ENCODE peak calls at places on chromosomes 3 and 15, in six cellular contexts. Z, G, M, U, X and A are unnamed samples.

GRCh38 chr3:72259755-72260589 is 475.0 kb upstream of the PROK2 start:
- DNase-seq in Z (no peak), U (no peak), X (no peak), M (no peak), G (no peak), A (peak)

GRCh38 chr15:93028632-93029612 is 60.1 kb downstream of the RGMA start:
- DNase-seq in U (no peak), Z (peak), G (no peak), X (peak), M (peak), A (peak)

GRCh38 chr3:82000773-82001172 is 239.3 kb upstream of the GBE1 start:
- DNase-seq in Z (no peak), M (no peak), X (no peak), U (no peak), G (no peak), A (no peak)

GRCh38 chr3:69764861-69765260 is 25.6 kb downstream of the MITF start:
- DNase-seq in U (no peak), Z (peak), X (no peak), G (no peak), M (no peak), A (peak)

GRCh38 chr15:90266485-90266884 is 1.0 kb downstream of the NGRN start:
- DNase-seq in X (no peak), Z (no peak), G (peak), U (peak), M (no peak), A (peak)

GRCh38 chr3:133374706-133375105 is 25.1 kb upstream of the BFSP2 start:
- DNase-seq in Z (no peak), G (no peak), U (no peak), M (no peak), X (no peak), A (no peak)

GRCh38 chr3:32448686-32449474 is 53.8 kb downstream of the CMTM6 start:
- DNase-seq in X (no peak), U (no peak), G (no peak), M (peak), Z (no peak), A (no peak)

GRCh38 chr3:133130168-133130567 is 92.0 kb downstream of the TMEM108 start:
- DNase-seq in Z (no peak), X (no peak), G (no peak), U (no peak), M (no peak), A (no peak)

GRCh38 chr15:83166830-83167229 is 40.8 kb downstream of the HDGFL3 start:
- DNase-seq in M (no peak), X (no peak), G (no peak), Z (no peak), U (no peak), A (no peak)

GRCh38 chr15:94070341-94071275 is 160.8 kb upstream of the MCTP2 start:
- DNase-seq in M (no peak), U (no peak), G (no peak), X (no peak), Z (no peak), A (peak)

GRCh38 chr3:163890661-163891060 is 1187.6 kb downstream of the SI start:
- DNase-seq in G (no peak), Z (no peak), M (no peak), U (no peak), X (no peak), A (no peak)

GRCh38 chr3:194481103-194481502 is 5.7 kb downstream of the ATP13A3 start:
- DNase-seq in Z (peak), U (no peak), X (no peak), G (no peak), M (no peak), A (peak)

GRCh38 chr3:141093971-141094401 is 42.8 kb downstream of the SPSB4 start:
- DNase-seq in X (no peak), M (no peak), Z (no peak), G (no peak), U (no peak), A (no peak)

GRCh38 chr15:59366368-59367021 is 6.2 kb downstream of the MYO1E start:
- DNase-seq in G (no peak), M (no peak), Z (peak), X (no peak), U (no peak), A (no peak)

GRCh38 chr3:169846458-169847193 is 23.1 kb downstream of the LRRC31 start:
- DNase-seq in M (no peak), U (no peak), G (no peak), Z (peak), X (peak), A (peak)

GRCh38 chr15:99076555-99077308 is 28.1 kb upstream of the SYNM start:
- DNase-seq in Z (peak), X (peak), G (peak), M (peak), U (no peak), A (peak)

GRCh38 chr15:62428851-62429250 is 263.8 kb upstream of the C2CD4B start:
- DNase-seq in X (no peak), U (no peak), Z (no peak), G (no peak), M (no peak), A (no peak)

GRCh38 chr15:62464705-62465104 is 299.6 kb upstream of the C2CD4B start:
- DNase-seq in G (no peak), Z (peak), X (no peak), M (no peak), U (no peak), A (no peak)